ENCODE peak calls at places on chromosome X, in six cellular contexts. J is breast epithelium, A is mammary epithelial cell, S is ascending aorta, G is HCT116, X is uterus. Q is an unnamed sample.

GRCh38 chrX:130085551-130085986 is 24.7 kb downstream of the ELF4 start:
- DNase-seq in X (no peak), A (no peak), G (no peak), J (no peak), S (no peak), Q (no peak)

GRCh38 chrX:155966876-155967275 is 30.6 kb upstream of the IL9R start:
- DNase-seq in S (no peak), G (peak), A (no peak), J (no peak), X (no peak), Q (no peak)

GRCh38 chrX:154351183-154352011 is 23.0 kb downstream of the FLNA start:
- DNase-seq in J (no peak), A (no peak), G (no peak), X (no peak), S (no peak), Q (no peak)

GRCh38 chrX:15744181-15744867 is 6.3 kb downstream of the CA5B start:
- DNase-seq in G (no peak), X (no peak), A (no peak), J (no peak), S (no peak), Q (no peak)

GRCh38 chrX:8870411-8870810 is 69.2 kb upstream of the FAM9A start:
- DNase-seq in J (no peak), X (no peak), S (no peak), A (no peak), G (no peak), Q (no peak)

GRCh38 chrX:45851434-45851991 is 650.8 kb upstream of the DIPK2B start:
- DNase-seq in J (no peak), X (peak), G (peak), A (peak), S (no peak), Q (peak)

GRCh38 chrX:68934922-68935321 is 106.1 kb downstream of the EFNB1 start:
- DNase-seq in X (no peak), A (no peak), J (no peak), S (peak), G (no peak), Q (no peak)

GRCh38 chrX:124212622-124213021 is 119.8 kb upstream of the TEX13D start:
- DNase-seq in X (no peak), J (no peak), A (peak), S (no peak), G (no peak), Q (no peak)

GRCh38 chrX:320126-320783 is 1.7 kb upstream of the GTPBP6 start:
- DNase-seq in G (no peak), X (peak), A (peak), J (no peak), S (peak), Q (no peak)

GRCh38 chrX:133709486-133709885 is 275.9 kb downstream of the GPC3 start:
- DNase-seq in A (no peak), S (no peak), G (no peak), J (no peak), X (no peak), Q (no peak)

GRCh38 chrX:126456136-126456535 is 96.5 kb downstream of the DCAF12L1 start:
- DNase-seq in J (no peak), G (no peak), X (no peak), A (no peak), S (no peak), Q (no peak)

GRCh38 chrX:24173115-24173847 is 23.8 kb downstream of the ZFX start:
- DNase-seq in J (no peak), A (no peak), G (no peak), S (no peak), X (no peak), Q (no peak)

GRCh38 chrX:9907645-9908387 is 59.3 kb upstream of the CLDN34 start:
- DNase-seq in G (no peak), A (peak), J (no peak), X (no peak), S (no peak), Q (no peak)

GRCh38 chrX:97452283-97452682 is 568.6 kb downstream of the RPA4 start:
- DNase-seq in X (no peak), S (no peak), J (no peak), A (no peak), G (no peak), Q (no peak)

GRCh38 chrX:22276781-22277180 is 4.1 kb downstream of the CBLL2 start:
- DNase-seq in J (no peak), X (no peak), A (peak), G (no peak), S (no peak), Q (no peak)

GRCh38 chrX:49188468-49189076 is 2.4 kb upstream of the PRICKLE3 start:
- DNase-seq in X (no peak), A (no peak), S (no peak), J (no peak), G (no peak), Q (no peak)
- H3K27ac ChIP-seq in X (no peak), A (no peak), S (no peak), J (no peak), G (peak), Q (peak)

DNA sequence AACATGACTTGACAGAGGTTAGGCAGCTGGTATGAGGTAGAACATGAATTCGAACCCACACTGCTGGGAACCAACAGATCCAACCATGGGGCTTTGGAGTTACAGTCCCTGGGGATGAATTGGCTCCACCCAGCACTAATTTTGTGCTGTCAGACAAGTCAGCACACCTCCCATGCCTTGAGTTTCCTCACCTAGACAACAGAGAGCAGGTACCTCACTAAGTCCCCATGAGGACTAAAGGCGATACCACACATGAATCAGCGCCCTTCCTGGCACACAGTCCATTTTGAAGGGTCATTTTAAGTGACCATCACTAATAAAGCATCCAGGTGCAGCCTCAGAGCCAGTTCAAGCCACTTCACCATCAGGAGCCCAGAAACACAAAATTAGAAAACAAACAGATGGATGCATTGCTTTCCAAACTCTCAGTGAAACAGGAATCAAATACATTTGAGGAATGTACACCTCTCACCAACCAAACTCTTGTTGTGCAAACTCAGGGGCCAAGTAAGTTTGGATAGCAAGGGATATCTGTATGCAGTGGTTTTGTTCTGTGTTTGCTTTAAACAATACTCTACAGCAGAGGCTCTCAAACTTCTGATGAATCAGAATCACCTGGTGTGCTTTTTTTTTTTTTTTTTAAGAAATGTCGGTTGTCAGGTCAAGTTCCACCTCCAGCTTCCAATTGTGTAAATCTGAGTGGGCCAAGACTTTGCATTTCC is 10.1 kb downstream of the IDS start:
- DNase-seq in X (no peak), G (no peak), J (no peak), S (peak), A (peak), Q (no peak)
- H3K27ac ChIP-seq in X (no peak), G (peak), J (no peak), S (no peak), A (peak), Q (peak)

GRCh38 chrX:63747331-63747730 is 37.7 kb downstream of the ARHGEF9 start:
- DNase-seq in A (peak), G (no peak), X (no peak), J (no peak), S (peak), Q (no peak)
- H3K27ac ChIP-seq in A (peak), G (no peak), X (no peak), J (no peak), S (peak), Q (no peak)

DNA sequence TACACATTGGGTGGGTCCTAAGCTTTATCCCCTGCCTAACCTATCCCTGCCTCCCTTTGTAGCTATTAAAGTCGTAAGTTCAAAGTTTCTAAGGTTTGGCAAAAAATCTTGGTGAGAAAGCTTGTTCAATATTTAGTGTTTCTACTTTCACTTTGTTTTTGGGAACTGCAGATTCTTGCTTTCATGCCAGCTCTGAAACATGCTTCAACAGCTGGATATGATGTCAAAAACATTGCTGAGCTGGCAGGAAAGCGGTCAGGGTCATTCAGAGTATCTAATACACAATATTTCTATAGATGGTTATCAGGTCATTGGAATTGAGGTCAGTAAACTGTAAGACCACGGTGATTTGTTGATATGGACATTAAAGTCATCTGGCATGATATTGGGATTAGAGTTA is 19.7 kb downstream of the CENPI start:
- DNase-seq in S (no peak), J (no peak), X (no peak), G (no peak), A (no peak), Q (no peak)
- H3K27ac ChIP-seq in S (no peak), J (no peak), X (no peak), G (no peak), A (no peak), Q (no peak)